ENCODE peak calls at places on chromosome 21, in five cellular contexts. T, U, P, F and G are unnamed samples.

GRCh38 chr21:15560383-15561056 is 169.3 kb upstream of the USP25 start:
- DNase-seq in T (no peak), U (no peak), P (no peak), F (no peak), G (no peak)

GRCh38 chr21:46402421-46402820 is 56.3 kb upstream of the DIP2A start:
- DNase-seq in T (no peak), U (no peak), P (peak; percentile 32), F (no peak), G (no peak)

GRCh38 chr21:44817914-44818635 is at the start of gene SUMO3:
- DNase-seq in T (peak; percentile 74), U (peak; percentile 82), P (peak; percentile 81), F (peak; percentile 89), G (peak; percentile 83)

GRCh38 chr21:37538971-37539590 is 172.5 kb downstream of the DYRK1A start:
- DNase-seq in T (no peak), U (no peak), P (no peak), F (no peak), G (no peak)

GRCh38 chr21:41691205-41692203 is 75.3 kb downstream of the RIPK4 start:
- DNase-seq in T (no peak), U (no peak), P (no peak), F (no peak), G (no peak)

GRCh38 chr21:15061284-15061683 is 3.5 kb downstream of the NRIP1 start:
- DNase-seq in T (no peak), U (no peak), P (no peak), F (no peak), G (no peak)

GRCh38 chr21:45417951-45418300 is 13.0 kb downstream of the COL18A1 start:
- DNase-seq in T (no peak), U (no peak), P (no peak), F (no peak), G (no peak)

GRCh38 chr21:14673649-14674048 is 127.5 kb upstream of the SAMSN1 start:
- DNase-seq in T (no peak), U (no peak), P (no peak), F (no peak), G (no peak)

GRCh38 chr21:41559658-41560599 is 52.0 kb upstream of the TMPRSS2 start:
- DNase-seq in T (no peak), U (no peak), P (no peak), F (no peak), G (no peak)

GRCh38 chr21:45060089-45060488 is 14.3 kb upstream of the ADARB1 start:
- DNase-seq in T (no peak), U (no peak), P (no peak), F (no peak), G (no peak)

GRCh38 chr21:46098303-46099141 is 610 bp downstream of the COL6A2 start:
- DNase-seq in T (no peak), U (no peak), P (peak; percentile 62), F (peak; percentile 57), G (no peak)

GRCh38 chr21:46207006-46207919 is 21.3 kb downstream of the LSS start:
- DNase-seq in T (no peak), U (peak; percentile 6), P (no peak), F (no peak), G (peak; percentile 25)

GRCh38 chr21:41897690-41898089 is 18.5 kb upstream of the PRDM15 start:
- DNase-seq in T (no peak), U (no peak), P (peak; percentile 40), F (no peak), G (no peak)

GRCh38 chr21:14864211-14865021 is 200.4 kb downstream of the NRIP1 start:
- DNase-seq in T (peak; percentile 77), U (peak; percentile 77), P (peak; percentile 82), F (peak; percentile 76), G (peak; percentile 72)

GRCh38 chr21:32717851-32718316 is 9.9 kb downstream of the SYNJ1 start:
- DNase-seq in T (no peak), U (no peak), P (no peak), F (no peak), G (no peak)

GRCh38 chr21:35138665-35139381 is 89.7 kb upstream of the RUNX1 start:
- DNase-seq in T (no peak), U (no peak), P (peak; percentile 8), F (no peak), G (no peak)

GRCh38 chr21:45282283-45283018 is 5.2 kb downstream of the POFUT2 start:
- DNase-seq in T (no peak), U (no peak), P (no peak), F (no peak), G (no peak)

GRCh38 chr21:42149656-42150457 is 69.1 kb upstream of the ABCG1 start:
- DNase-seq in T (no peak), U (no peak), P (no peak), F (no peak), G (no peak)

GRCh38 chr21:15552914-15553491 is 176.8 kb upstream of the USP25 start:
- DNase-seq in T (no peak), U (no peak), P (peak; percentile 45), F (no peak), G (no peak)

GRCh38 chr21:46229133-46229922 is 754 bp upstream of the LSS start:
- DNase-seq in T (no peak), U (peak; percentile 74), P (peak; percentile 30), F (no peak), G (no peak)

GRCh38 chr21:20971296-20971921 is 26.8 kb upstream of the NCAM2 start:
- DNase-seq in T (peak; percentile 58), U (peak; percentile 74), P (peak; percentile 84), F (no peak), G (no peak)

GRCh38 chr21:42595281-42596187 is 57.9 kb upstream of the PDE9A start:
- DNase-seq in T (no peak), U (no peak), P (no peak), F (no peak), G (no peak)

GRCh38 chr21:45900034-45900868 is 81.3 kb upstream of the COL6A1 start:
- DNase-seq in T (no peak), U (no peak), P (no peak), F (no peak), G (no peak)

GRCh38 chr21:16419188-16419874 is 689.5 kb downstream of the USP25 start:
- DNase-seq in T (peak; percentile 66), U (peak; percentile 87), P (peak; percentile 6), F (peak; percentile 85), G (no peak)

GRCh38 chr21:46057710-46058241 is 40.1 kb upstream of the COL6A2 start:
- DNase-seq in T (no peak), U (no peak), P (no peak), F (peak; percentile 36), G (no peak)

GRCh38 chr21:45460611-45461368 is 55.8 kb downstream of the COL18A1 start:
- DNase-seq in T (no peak), U (no peak), P (no peak), F (no peak), G (peak; percentile 16)

GRCh38 chr21:44925027-44925755 is 4.5 kb upstream of the ITGB2 start:
- DNase-seq in T (no peak), U (no peak), P (no peak), F (no peak), G (no peak)

GRCh38 chr21:38219049-38219628 is 37.7 kb upstream of the KCNJ15 start:
- DNase-seq in T (peak; percentile 85), U (peak; percentile 61), P (peak; percentile 86), F (peak; percentile 77), G (peak; percentile 85)

GRCh38 chr21:45050786-45051489 is 23.4 kb upstream of the ADARB1 start:
- DNase-seq in T (no peak), U (no peak), P (no peak), F (no peak), G (no peak)

GRCh38 chr21:25515484-25516405 is 91.5 kb downstream of the MRPL39 start:
- DNase-seq in T (no peak), U (no peak), P (peak; percentile 21), F (no peak), G (no peak)

GRCh38 chr21:36964398-36964797 is 2.1 kb downstream of the HLCS start:
- DNase-seq in T (no peak), U (no peak), P (no peak), F (no peak), G (no peak)

GRCh38 chr21:35168702-35169101 is 119.6 kb upstream of the RUNX1 start:
- DNase-seq in T (no peak), U (no peak), P (peak; percentile 3), F (no peak), G (no peak)

GRCh38 chr21:41707231-41707988 is 59.4 kb downstream of the RIPK4 start:
- DNase-seq in T (no peak), U (no peak), P (no peak), F (no peak), G (no peak)

GRCh38 chr21:35206141-35207125 is 157.3 kb upstream of the RUNX1 start:
- DNase-seq in T (no peak), U (no peak), P (no peak), F (no peak), G (no peak)

GRCh38 chr21:25171438-25171837 is 435.8 kb downstream of the MRPL39 start:
- DNase-seq in T (no peak), U (no peak), P (no peak), F (no peak), G (no peak)

GRCh38 chr21:42299324-42300044 is 15.7 kb downstream of the TFF3 start:
- DNase-seq in T (no peak), U (no peak), P (no peak), F (no peak), G (no peak)

GRCh38 chr21:37198989-37199924 is 67.9 kb downstream of the VPS26C start:
- DNase-seq in T (no peak), U (no peak), P (no peak), F (no peak), G (no peak)

DNA sequence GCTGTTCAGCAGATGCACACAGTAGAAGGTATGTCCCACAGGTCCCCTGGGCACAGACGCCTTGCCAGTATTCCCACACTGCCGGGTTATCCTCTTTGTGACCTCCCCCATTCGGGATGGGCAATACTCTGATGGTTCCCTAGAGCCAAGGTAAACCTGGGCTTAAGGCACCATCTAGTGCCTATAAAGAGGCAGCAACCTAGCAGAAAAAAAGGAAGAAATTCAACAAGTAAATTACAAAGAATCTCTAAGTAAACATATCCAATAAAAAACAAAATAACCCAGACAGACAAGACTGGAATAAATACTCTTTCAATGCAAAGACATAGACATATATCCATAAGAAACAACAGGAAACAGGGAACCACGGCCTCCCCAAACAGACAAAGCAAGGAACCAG is 39.4 kb downstream of the HSF2BP start:
- DNase-seq in T (no peak), U (no peak), P (peak; percentile 48), F (no peak), G (no peak)
- TF ChIP-seq CTCF in T (no peak), U (peak; percentile 51), P (peak; percentile 52), F (no peak), G (no peak)

GRCh38 chr21:39720126-39720778 is 24.7 kb upstream of the IGSF5 start:
- DNase-seq in T (no peak), U (no peak), P (peak; percentile 6), F (no peak), G (no peak)
- TF ChIP-seq CTCF in T (no peak), U (peak; percentile 7), P (no peak), F (no peak), G (no peak)

GRCh38 chr21:28337319-28337718 is 655.4 kb downstream of the LTN1 start:
- DNase-seq in T (no peak), U (no peak), P (peak; percentile 45), F (no peak), G (no peak)
- TF ChIP-seq CTCF in T (peak; percentile 10), U (peak; percentile 55), P (no peak), F (no peak), G (peak; percentile 34)

DNA sequence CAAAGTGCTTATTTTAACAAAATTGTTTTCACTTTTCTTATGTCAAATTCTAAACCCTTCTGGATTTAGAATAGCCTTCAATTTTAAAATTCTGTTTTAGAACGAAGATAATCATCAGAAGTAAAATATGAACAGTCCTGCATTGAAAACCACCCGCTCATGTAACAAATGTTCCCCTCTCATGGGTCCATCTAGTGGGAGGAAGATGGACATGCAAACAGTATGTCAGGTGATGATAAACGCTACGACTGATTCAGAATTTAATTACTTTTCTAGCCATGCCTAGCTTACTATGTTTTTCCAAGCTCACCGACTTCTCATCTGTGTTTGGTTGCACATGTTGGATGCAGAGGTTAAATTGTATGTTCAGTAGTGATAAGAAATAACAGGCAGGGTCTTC is 23.5 kb downstream of the SOD1 start:
- DNase-seq in T (no peak), U (no peak), P (no peak), F (no peak), G (no peak)
- TF ChIP-seq CTCF in T (no peak), U (peak; percentile 42), P (peak; percentile 35), F (no peak), G (no peak)